ENCODE peak calls at places on chromosomes 12 and 14, in eight cellular contexts. One of them, this sample, is unnamed.
A peak's percentile ranks its signal among the peaks of the same experiment; 100 is the strongest.

GRCh38 chr14:87756661-87757060 is 236.3 kb downstream of the GALC start:
- DNase-seq in mesendoderm: no peak
- DNase-seq in HCT116: no peak
- DNase-seq in right cardiac atrium: no peak
- DNase-seq in Karpas-422: no peak
- DNase-seq in thyroid gland: no peak
- DNase-seq in body of pancreas: no peak
- DNase-seq in psoas muscle: no peak
- DNase-seq in this sample: no peak

GRCh38 chr12:122022393-122023338 is 982 bp downstream of the BCL7A start:
- DNase-seq in mesendoderm: peak; percentile 37
- DNase-seq in HCT116: no peak
- DNase-seq in right cardiac atrium: peak; percentile 72
- DNase-seq in Karpas-422: peak; percentile 73
- DNase-seq in thyroid gland: peak; percentile 48
- DNase-seq in body of pancreas: peak; percentile 27
- DNase-seq in psoas muscle: no peak
- DNase-seq in this sample: no peak

GRCh38 chr14:78946949-78947348 is 776.8 kb downstream of the NRXN3 start:
- DNase-seq in mesendoderm: peak; percentile 75
- DNase-seq in HCT116: no peak
- DNase-seq in right cardiac atrium: no peak
- DNase-seq in Karpas-422: no peak
- DNase-seq in thyroid gland: no peak
- DNase-seq in body of pancreas: no peak
- DNase-seq in psoas muscle: no peak
- DNase-seq in this sample: no peak

GRCh38 chr12:7460375-7461259 is 16.7 kb upstream of the CD163L1 start:
- DNase-seq in mesendoderm: peak; percentile 71
- DNase-seq in HCT116: peak; percentile 34
- DNase-seq in right cardiac atrium: no peak
- DNase-seq in Karpas-422: peak; percentile 83
- DNase-seq in thyroid gland: peak; percentile 40
- DNase-seq in body of pancreas: peak; percentile 58
- DNase-seq in psoas muscle: no peak
- DNase-seq in this sample: no peak

GRCh38 chr14:58730793-58731464 is 93.2 kb downstream of the DACT1 start:
- DNase-seq in mesendoderm: no peak
- DNase-seq in HCT116: no peak
- DNase-seq in right cardiac atrium: no peak
- DNase-seq in Karpas-422: no peak
- DNase-seq in thyroid gland: no peak
- DNase-seq in body of pancreas: no peak
- DNase-seq in psoas muscle: no peak
- DNase-seq in this sample: no peak

GRCh38 chr14:53368714-53369191 is 215.6 kb upstream of the DDHD1 start:
- DNase-seq in mesendoderm: no peak
- DNase-seq in HCT116: no peak
- DNase-seq in right cardiac atrium: no peak
- DNase-seq in Karpas-422: no peak
- DNase-seq in thyroid gland: no peak
- DNase-seq in body of pancreas: no peak
- DNase-seq in psoas muscle: no peak
- DNase-seq in this sample: no peak

GRCh38 chr14:51554339-51554920 is 97.3 kb upstream of the FRMD6 start:
- DNase-seq in mesendoderm: peak; percentile 87
- DNase-seq in HCT116: no peak
- DNase-seq in right cardiac atrium: no peak
- DNase-seq in Karpas-422: no peak
- DNase-seq in thyroid gland: no peak
- DNase-seq in body of pancreas: no peak
- DNase-seq in psoas muscle: no peak
- DNase-seq in this sample: no peak

GRCh38 chr12:109814600-109814999 is 18.6 kb downstream of the TRPV4 start:
- DNase-seq in mesendoderm: no peak
- DNase-seq in HCT116: no peak
- DNase-seq in right cardiac atrium: no peak
- DNase-seq in Karpas-422: no peak
- DNase-seq in thyroid gland: no peak
- DNase-seq in body of pancreas: no peak
- DNase-seq in psoas muscle: no peak
- DNase-seq in this sample: no peak

GRCh38 chr12:74393265-74393664 is 144.4 kb upstream of the ATXN7L3B start:
- DNase-seq in mesendoderm: no peak
- DNase-seq in HCT116: peak; percentile 29
- DNase-seq in right cardiac atrium: no peak
- DNase-seq in Karpas-422: no peak
- DNase-seq in thyroid gland: no peak
- DNase-seq in body of pancreas: no peak
- DNase-seq in psoas muscle: no peak
- DNase-seq in this sample: no peak

GRCh38 chr14:61102549-61103466 is 121.8 kb downstream of the SLC38A6 start:
- DNase-seq in mesendoderm: peak; percentile 28
- DNase-seq in HCT116: no peak
- DNase-seq in right cardiac atrium: no peak
- DNase-seq in Karpas-422: peak; percentile 75
- DNase-seq in thyroid gland: no peak
- DNase-seq in body of pancreas: no peak
- DNase-seq in psoas muscle: no peak
- DNase-seq in this sample: no peak

GRCh38 chr12:108616359-108616758 is 17.3 kb downstream of the SELPLG start:
- DNase-seq in mesendoderm: no peak
- DNase-seq in HCT116: no peak
- DNase-seq in right cardiac atrium: no peak
- DNase-seq in Karpas-422: no peak
- DNase-seq in thyroid gland: no peak
- DNase-seq in body of pancreas: no peak
- DNase-seq in psoas muscle: no peak
- DNase-seq in this sample: no peak

GRCh38 chr14:31965735-31966598 is 111.1 kb upstream of the ARHGAP5 start:
- DNase-seq in mesendoderm: peak; percentile 10
- DNase-seq in HCT116: no peak
- DNase-seq in right cardiac atrium: no peak
- DNase-seq in Karpas-422: no peak
- DNase-seq in thyroid gland: no peak
- DNase-seq in body of pancreas: peak; percentile 13
- DNase-seq in psoas muscle: no peak
- DNase-seq in this sample: no peak

GRCh38 chr12:100798799-100799198 is 4.2 kb downstream of the ANO4 start:
- DNase-seq in mesendoderm: peak; percentile 88
- DNase-seq in HCT116: no peak
- DNase-seq in right cardiac atrium: no peak
- DNase-seq in Karpas-422: no peak
- DNase-seq in thyroid gland: no peak
- DNase-seq in body of pancreas: no peak
- DNase-seq in psoas muscle: no peak
- DNase-seq in this sample: no peak

GRCh38 chr12:77845831-77846230 is 15.1 kb downstream of the NAV3 start:
- DNase-seq in mesendoderm: no peak
- DNase-seq in HCT116: no peak
- DNase-seq in right cardiac atrium: no peak
- DNase-seq in Karpas-422: no peak
- DNase-seq in thyroid gland: no peak
- DNase-seq in body of pancreas: no peak
- DNase-seq in psoas muscle: no peak
- DNase-seq in this sample: no peak

GRCh38 chr14:73997108-73997943 is 21.8 kb downstream of the ENTPD5 start:
- DNase-seq in mesendoderm: no peak
- DNase-seq in HCT116: no peak
- DNase-seq in right cardiac atrium: no peak
- DNase-seq in Karpas-422: no peak
- DNase-seq in thyroid gland: no peak
- DNase-seq in body of pancreas: no peak
- DNase-seq in psoas muscle: no peak
- DNase-seq in this sample: no peak

GRCh38 chr12:127280393-127281275 is 986.3 kb upstream of the TMEM132C start:
- DNase-seq in mesendoderm: peak; percentile 64
- DNase-seq in HCT116: peak; percentile 62
- DNase-seq in right cardiac atrium: peak; percentile 73
- DNase-seq in Karpas-422: no peak
- DNase-seq in thyroid gland: peak; percentile 35
- DNase-seq in body of pancreas: peak; percentile 42
- DNase-seq in psoas muscle: peak; percentile 33
- DNase-seq in this sample: no peak

GRCh38 chr14:50763386-50764007 is 67.5 kb downstream of the NIN start:
- DNase-seq in mesendoderm: no peak
- DNase-seq in HCT116: no peak
- DNase-seq in right cardiac atrium: no peak
- DNase-seq in Karpas-422: no peak
- DNase-seq in thyroid gland: no peak
- DNase-seq in body of pancreas: peak; percentile 82
- DNase-seq in psoas muscle: no peak
- DNase-seq in this sample: no peak

GRCh38 chr12:51949342-51950030 is 2.0 kb upstream of the ACVR1B start:
- DNase-seq in mesendoderm: no peak
- DNase-seq in HCT116: no peak
- DNase-seq in right cardiac atrium: no peak
- DNase-seq in Karpas-422: no peak
- DNase-seq in thyroid gland: no peak
- DNase-seq in body of pancreas: no peak
- DNase-seq in psoas muscle: no peak
- DNase-seq in this sample: no peak
- H3K27me3 ChIP-seq in mesendoderm: peaks cover 9% of the 10 kb centered on the region
- H3K27me3 ChIP-seq in HCT116: peaks cover 3% of the 10 kb centered on the region
- H3K27me3 ChIP-seq in right cardiac atrium: no peaks in the 10 kb centered on the region
- H3K27me3 ChIP-seq in Karpas-422: no peaks in the 10 kb centered on the region
- H3K27me3 ChIP-seq in thyroid gland: no peaks in the 10 kb centered on the region
- H3K27me3 ChIP-seq in body of pancreas: no peaks in the 10 kb centered on the region
- H3K27me3 ChIP-seq in psoas muscle: no peaks in the 10 kb centered on the region
- H3K27me3 ChIP-seq in this sample: no peaks in the 10 kb centered on the region

DNA sequence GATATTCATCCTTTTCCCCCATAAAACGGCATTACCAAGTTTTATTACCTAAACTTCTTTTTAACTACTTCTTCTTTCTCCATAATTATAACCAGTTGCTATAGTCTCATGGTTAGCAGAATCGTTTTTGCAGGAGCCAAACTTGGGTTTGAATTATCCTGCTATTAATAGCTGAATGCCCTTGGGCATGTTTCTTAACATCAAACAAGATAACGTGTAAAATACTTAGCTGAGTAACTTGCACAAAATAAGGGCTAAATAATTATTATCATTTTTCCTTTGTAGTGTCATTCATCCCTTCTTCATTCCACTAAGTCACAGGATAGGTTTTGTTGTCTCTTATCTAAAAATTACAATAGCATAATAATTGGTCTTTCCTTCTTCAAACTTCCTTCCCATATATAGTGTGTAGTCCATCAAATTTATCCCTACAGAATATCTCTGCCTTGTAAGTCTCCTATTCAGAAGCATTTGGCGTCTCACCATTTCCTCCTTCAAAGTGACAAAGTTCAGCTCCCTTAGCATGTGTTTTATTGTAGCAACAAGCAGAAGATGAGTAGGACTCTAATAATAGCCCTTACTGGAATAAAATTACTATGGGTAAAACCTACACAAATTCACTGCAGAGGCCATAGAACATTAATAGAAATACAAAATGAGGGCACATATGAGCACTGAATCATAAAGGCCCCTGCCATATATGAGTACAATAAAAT is 63.8 kb downstream of the FAR2 start:
- DNase-seq in mesendoderm: no peak
- DNase-seq in HCT116: no peak
- DNase-seq in right cardiac atrium: no peak
- DNase-seq in Karpas-422: no peak
- DNase-seq in thyroid gland: no peak
- DNase-seq in body of pancreas: no peak
- DNase-seq in psoas muscle: no peak
- DNase-seq in this sample: no peak
- H3K27ac ChIP-seq in mesendoderm: no peak overlapping the region
- H3K27ac ChIP-seq in HCT116: no peak overlapping the region
- H3K27ac ChIP-seq in right cardiac atrium: no peak overlapping the region
- H3K27ac ChIP-seq in Karpas-422: no peak overlapping the region
- H3K27ac ChIP-seq in thyroid gland: no peak overlapping the region
- H3K27ac ChIP-seq in body of pancreas: no peak overlapping the region
- H3K27ac ChIP-seq in psoas muscle: no peak overlapping the region
- H3K27ac ChIP-seq in this sample: peak overlapping the region; percentile 2

GRCh38 chr12:124055066-124055465 is 82.1 kb downstream of the ZNF664 start:
- DNase-seq in mesendoderm: no peak
- DNase-seq in HCT116: no peak
- DNase-seq in right cardiac atrium: no peak
- DNase-seq in Karpas-422: no peak
- DNase-seq in thyroid gland: peak; percentile 43
- DNase-seq in body of pancreas: no peak
- DNase-seq in psoas muscle: no peak
- DNase-seq in this sample: no peak
- H3K27me3 ChIP-seq in mesendoderm: no peaks in the 10 kb centered on the region
- H3K27me3 ChIP-seq in HCT116: no peaks in the 10 kb centered on the region
- H3K27me3 ChIP-seq in right cardiac atrium: no peaks in the 10 kb centered on the region
- H3K27me3 ChIP-seq in Karpas-422: no peaks in the 10 kb centered on the region
- H3K27me3 ChIP-seq in thyroid gland: no peaks in the 10 kb centered on the region
- H3K27me3 ChIP-seq in body of pancreas: no peaks in the 10 kb centered on the region
- H3K27me3 ChIP-seq in psoas muscle: no peaks in the 10 kb centered on the region
- H3K27me3 ChIP-seq in this sample: no peaks in the 10 kb centered on the region

GRCh38 chr12:11580125-11580751 is 69.2 kb upstream of the ETV6 start:
- DNase-seq in mesendoderm: peak; percentile 59
- DNase-seq in HCT116: no peak
- DNase-seq in right cardiac atrium: no peak
- DNase-seq in Karpas-422: no peak
- DNase-seq in thyroid gland: peak; percentile 57
- DNase-seq in body of pancreas: peak; percentile 40
- DNase-seq in psoas muscle: no peak
- DNase-seq in this sample: no peak
- H3K27ac ChIP-seq in mesendoderm: no peak overlapping the region
- H3K27ac ChIP-seq in HCT116: no peak overlapping the region
- H3K27ac ChIP-seq in right cardiac atrium: no peak overlapping the region
- H3K27ac ChIP-seq in Karpas-422: no peak overlapping the region
- H3K27ac ChIP-seq in thyroid gland: peak overlapping the region; percentile 45
- H3K27ac ChIP-seq in body of pancreas: no peak overlapping the region
- H3K27ac ChIP-seq in psoas muscle: no peak overlapping the region
- H3K27ac ChIP-seq in this sample: no peak overlapping the region

DNA sequence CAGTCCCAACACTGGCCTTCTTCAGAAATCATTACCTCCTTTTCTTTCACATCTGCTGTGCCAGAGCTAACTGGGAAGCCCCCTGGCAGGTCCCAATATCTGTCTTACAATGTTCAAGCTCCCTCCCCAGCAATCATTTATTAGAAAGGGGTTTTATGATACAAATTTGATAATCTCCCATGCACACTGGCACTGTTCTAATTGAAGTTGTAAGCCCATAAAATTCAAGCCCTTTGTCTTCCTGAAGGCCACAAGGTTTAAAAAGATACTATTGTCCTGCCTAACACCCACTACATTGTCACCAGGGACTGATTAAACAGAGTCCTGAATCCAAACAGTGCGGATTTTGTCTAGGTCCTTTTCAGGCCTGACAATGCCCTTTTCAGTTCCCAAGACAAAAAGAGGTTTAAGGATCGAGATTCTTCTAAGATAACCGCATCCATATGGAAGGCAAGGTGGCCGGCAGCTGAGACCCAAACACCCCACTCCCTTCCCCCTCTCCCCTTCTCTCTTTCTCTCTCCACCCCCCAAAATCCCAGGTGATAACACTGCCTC is 3.3 kb downstream of the NKX2-8 start:
- DNase-seq in mesendoderm: no peak
- DNase-seq in HCT116: no peak
- DNase-seq in right cardiac atrium: no peak
- DNase-seq in Karpas-422: no peak
- DNase-seq in thyroid gland: no peak
- DNase-seq in body of pancreas: no peak
- DNase-seq in psoas muscle: no peak
- DNase-seq in this sample: no peak
- H3K27me3 ChIP-seq in mesendoderm: peaks cover 78% of the 10 kb centered on the region
- H3K27me3 ChIP-seq in HCT116: peaks cover 7% of the 10 kb centered on the region
- H3K27me3 ChIP-seq in right cardiac atrium: no peaks in the 10 kb centered on the region
- H3K27me3 ChIP-seq in Karpas-422: no peaks in the 10 kb centered on the region
- H3K27me3 ChIP-seq in thyroid gland: no peaks in the 10 kb centered on the region
- H3K27me3 ChIP-seq in body of pancreas: peaks cover 15% of the 10 kb centered on the region
- H3K27me3 ChIP-seq in psoas muscle: peaks cover 89% of the 10 kb centered on the region
- H3K27me3 ChIP-seq in this sample: peaks cover 30% of the 10 kb centered on the region

This sample was measured in right atrium auricular region.